ENCODE peak calls at places on chromosome 7, in four cellular contexts. One of them, this sample, is unnamed.

GRCh38 chr7:73433924-73434700 is 534 bp downstream of the FZD9 start:
- DNase-seq in adrenal gland: no peak
- DNase-seq in osteoblast: peak; percentile 82
- DNase-seq in mammary epithelial cell: no peak
- DNase-seq in this sample: no peak

GRCh38 chr7:100583132-100584045 is 2.5 kb downstream of the LRCH4 start:
- DNase-seq in adrenal gland: peak; percentile 48
- DNase-seq in osteoblast: peak; percentile 93
- DNase-seq in mammary epithelial cell: no peak
- DNase-seq in this sample: no peak

GRCh38 chr7:20514364-20514763 is 101.1 kb upstream of the ABCB5 start:
- DNase-seq in adrenal gland: peak; percentile 43
- DNase-seq in osteoblast: no peak
- DNase-seq in mammary epithelial cell: peak; percentile 88
- DNase-seq in this sample: peak; percentile 67

GRCh38 chr7:6121141-6121540 is 90.0 kb downstream of the ANKRD61 start:
- DNase-seq in adrenal gland: no peak
- DNase-seq in osteoblast: peak; percentile 55
- DNase-seq in mammary epithelial cell: peak; percentile 35
- DNase-seq in this sample: no peak

GRCh38 chr7:43108255-43109011 is 4.0 kb upstream of the HECW1 start:
- DNase-seq in adrenal gland: peak; percentile 72
- DNase-seq in osteoblast: peak; percentile 94
- DNase-seq in mammary epithelial cell: peak; percentile 50
- DNase-seq in this sample: no peak

GRCh38 chr7:104252409-104253134 is 44.8 kb upstream of the ORC5 start:
- DNase-seq in adrenal gland: no peak
- DNase-seq in osteoblast: no peak
- DNase-seq in mammary epithelial cell: peak; percentile 3
- DNase-seq in this sample: no peak

GRCh38 chr7:142088022-142088714 is 23.4 kb upstream of the MGAM2 start:
- DNase-seq in adrenal gland: no peak
- DNase-seq in osteoblast: no peak
- DNase-seq in mammary epithelial cell: no peak
- DNase-seq in this sample: no peak

GRCh38 chr7:143279186-143280098 is 5.3 kb upstream of the TMEM139 start:
- DNase-seq in adrenal gland: no peak
- DNase-seq in osteoblast: peak; percentile 80
- DNase-seq in mammary epithelial cell: peak; percentile 87
- DNase-seq in this sample: peak; percentile 67

GRCh38 chr7:151346180-151346769 is 4.7 kb downstream of the NUB1 start:
- DNase-seq in adrenal gland: no peak
- DNase-seq in osteoblast: no peak
- DNase-seq in mammary epithelial cell: no peak
- DNase-seq in this sample: no peak

GRCh38 chr7:46745700-46746090 is 824.6 kb upstream of the IGFBP3 start:
- DNase-seq in adrenal gland: no peak
- DNase-seq in osteoblast: no peak
- DNase-seq in mammary epithelial cell: no peak
- DNase-seq in this sample: no peak

GRCh38 chr7:75738604-75738974 is at the start of gene HIP1:
- DNase-seq in adrenal gland: no peak
- DNase-seq in osteoblast: no peak
- DNase-seq in mammary epithelial cell: no peak
- DNase-seq in this sample: no peak

GRCh38 chr7:85508642-85509429 is 322.0 kb upstream of the SEMA3D start:
- DNase-seq in adrenal gland: no peak
- DNase-seq in osteoblast: no peak
- DNase-seq in mammary epithelial cell: peak; percentile 67
- DNase-seq in this sample: peak; percentile 23

GRCh38 chr7:69373171-69374035 is 224.9 kb upstream of the AUTS2 start:
- DNase-seq in adrenal gland: no peak
- DNase-seq in osteoblast: no peak
- DNase-seq in mammary epithelial cell: no peak
- DNase-seq in this sample: no peak

GRCh38 chr7:18489624-18490023 is 5.9 kb upstream of the HDAC9 start:
- DNase-seq in adrenal gland: no peak
- DNase-seq in osteoblast: no peak
- DNase-seq in mammary epithelial cell: no peak
- DNase-seq in this sample: no peak

GRCh38 chr7:105990726-105991465 is 27.8 kb downstream of the CDHR3 start:
- DNase-seq in adrenal gland: no peak
- DNase-seq in osteoblast: no peak
- DNase-seq in mammary epithelial cell: no peak
- DNase-seq in this sample: no peak

GRCh38 chr7:117993377-117994003 is 120.2 kb upstream of the CTTNBP2 start:
- DNase-seq in adrenal gland: no peak
- DNase-seq in osteoblast: no peak
- DNase-seq in mammary epithelial cell: peak; percentile 46
- DNase-seq in this sample: no peak

GRCh38 chr7:141549582-141549981 is 1.6 kb upstream of the AGK start:
- DNase-seq in adrenal gland: no peak
- DNase-seq in osteoblast: no peak
- DNase-seq in mammary epithelial cell: no peak
- DNase-seq in this sample: no peak

GRCh38 chr7:149762610-149763009 is 10.8 kb downstream of the ZNF467 start:
- DNase-seq in adrenal gland: no peak
- DNase-seq in osteoblast: peak; percentile 65
- DNase-seq in mammary epithelial cell: no peak
- DNase-seq in this sample: no peak

GRCh38 chr7:50555594-50556140 is 9.5 kb downstream of the DDC start:
- DNase-seq in adrenal gland: no peak
- DNase-seq in osteoblast: no peak
- DNase-seq in mammary epithelial cell: no peak
- DNase-seq in this sample: no peak

GRCh38 chr7:81430150-81430549 is 339.7 kb downstream of the HGF start:
- DNase-seq in adrenal gland: no peak
- DNase-seq in osteoblast: peak; percentile 62
- DNase-seq in mammary epithelial cell: no peak
- DNase-seq in this sample: no peak

GRCh38 chr7:113710310-113711106 is 208.3 kb downstream of the PPP1R3A start:
- DNase-seq in adrenal gland: peak; percentile 51
- DNase-seq in osteoblast: no peak
- DNase-seq in mammary epithelial cell: peak; percentile 72
- DNase-seq in this sample: peak; percentile 48

GRCh38 chr7:141979611-141980010 is 6.0 kb upstream of the TAS2R38 start:
- DNase-seq in adrenal gland: no peak
- DNase-seq in osteoblast: no peak
- DNase-seq in mammary epithelial cell: no peak
- DNase-seq in this sample: no peak

GRCh38 chr7:101581891-101582290 is 47.2 kb downstream of the MYL10 start:
- DNase-seq in adrenal gland: no peak
- DNase-seq in osteoblast: no peak
- DNase-seq in mammary epithelial cell: no peak
- DNase-seq in this sample: no peak

DNA sequence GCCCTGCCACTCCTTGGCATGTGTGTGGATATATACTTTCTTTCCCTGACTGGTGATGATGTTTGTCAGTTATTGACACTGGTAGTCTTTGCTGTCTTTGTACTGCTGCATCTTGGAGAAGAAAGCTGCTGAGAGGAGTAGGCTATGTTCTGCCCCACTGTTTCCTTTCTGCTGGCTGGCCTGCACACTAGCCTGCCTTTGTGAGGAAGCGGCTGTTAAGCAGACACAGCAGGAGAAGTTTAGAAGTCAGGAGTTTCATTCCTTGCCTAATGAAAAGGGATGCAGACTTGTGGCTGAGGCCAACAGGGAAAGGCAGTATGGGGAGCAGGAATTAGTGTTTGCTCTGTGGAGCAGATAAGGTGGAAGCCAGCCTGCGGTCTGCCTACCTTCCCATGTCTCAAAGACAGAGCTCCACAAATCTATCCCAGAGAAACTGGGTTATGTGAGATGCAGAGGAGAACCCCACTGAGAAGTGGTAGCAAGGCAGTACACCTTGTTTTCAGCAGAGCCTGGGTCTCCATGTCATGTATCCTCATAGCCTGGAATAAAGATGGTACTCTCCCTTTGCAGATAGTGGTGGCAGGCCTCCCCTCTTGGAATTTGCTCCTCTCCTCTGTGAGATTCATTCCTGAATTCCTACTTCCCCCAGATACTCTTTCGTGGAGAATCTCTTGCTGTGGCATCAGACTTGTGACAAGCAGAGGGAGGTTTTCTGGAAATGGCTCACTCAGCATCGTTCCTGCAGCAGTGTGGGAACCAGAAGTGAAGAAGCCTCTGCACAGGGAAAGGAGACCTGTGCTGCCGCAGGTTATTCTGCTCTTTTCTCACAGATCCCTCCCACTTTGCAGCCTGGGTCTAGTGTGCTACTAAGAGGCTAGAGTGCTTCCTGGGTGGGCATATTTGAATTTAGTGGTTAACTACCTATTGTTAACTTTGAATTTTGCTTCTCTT is 130.2 kb downstream of the LRRC4 start:
- DNase-seq in adrenal gland: no peak
- DNase-seq in osteoblast: no peak
- DNase-seq in mammary epithelial cell: no peak
- DNase-seq in this sample: no peak
- H3K4me3 ChIP-seq in adrenal gland: no peak overlapping the region
- H3K4me3 ChIP-seq in osteoblast: no peak overlapping the region
- H3K4me3 ChIP-seq in mammary epithelial cell: no peak overlapping the region
- H3K4me3 ChIP-seq in this sample: no peak overlapping the region

GRCh38 chr7:3494890-3495289 is 193.8 kb downstream of the SDK1 start:
- DNase-seq in adrenal gland: no peak
- DNase-seq in osteoblast: no peak
- DNase-seq in mammary epithelial cell: no peak
- DNase-seq in this sample: no peak
- H3K27me3 ChIP-seq in adrenal gland: no peaks in the 10 kb centered on the region
- H3K27me3 ChIP-seq in osteoblast: no peaks in the 10 kb centered on the region
- H3K27me3 ChIP-seq in mammary epithelial cell: no peaks in the 10 kb centered on the region
- H3K27me3 ChIP-seq in this sample: no peaks in the 10 kb centered on the region

DNA sequence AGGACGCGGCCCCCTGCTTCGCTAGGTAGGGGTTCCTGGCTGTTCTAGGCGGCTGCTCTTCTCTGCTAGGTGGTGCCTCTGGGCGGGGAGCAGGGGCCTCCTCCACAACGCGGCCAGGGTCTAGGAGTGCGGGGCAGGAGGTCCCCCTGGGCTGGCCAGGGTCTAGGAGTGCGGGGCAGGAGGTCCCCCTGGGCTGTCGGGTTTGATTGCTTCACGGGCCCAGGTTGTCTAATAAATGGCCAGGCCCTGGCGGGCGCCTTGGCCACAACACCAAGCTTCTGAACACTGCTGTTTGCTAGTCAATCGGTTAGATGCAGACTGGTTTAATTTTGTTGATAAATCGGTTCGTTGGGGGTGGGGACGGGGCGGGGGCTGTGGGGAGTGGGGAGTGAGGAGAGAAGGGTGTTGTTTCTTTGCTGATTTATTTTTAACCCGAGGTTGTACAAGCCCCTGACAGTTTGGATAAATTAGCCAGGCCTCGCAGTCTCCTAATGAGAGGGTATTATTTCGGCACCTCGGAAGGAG is 7.7 kb downstream of the UNCX start:
- DNase-seq in adrenal gland: no peak
- DNase-seq in osteoblast: no peak
- DNase-seq in mammary epithelial cell: no peak
- DNase-seq in this sample: no peak
- TF ChIP-seq CTCF in adrenal gland: no peak
- TF ChIP-seq CTCF in osteoblast: no peak
- TF ChIP-seq CTCF in mammary epithelial cell: no peak
- TF ChIP-seq CTCF in this sample: no peak

GRCh38 chr7:157279973-157280841 is 56.6 kb upstream of the DNAJB6 start:
- DNase-seq in adrenal gland: no peak
- DNase-seq in osteoblast: peak; percentile 74
- DNase-seq in mammary epithelial cell: no peak
- DNase-seq in this sample: no peak

GRCh38 chr7:157278791-157279678 is 57.8 kb upstream of the DNAJB6 start:
- DNase-seq in adrenal gland: no peak
- DNase-seq in osteoblast: peak; percentile 94
- DNase-seq in mammary epithelial cell: no peak
- DNase-seq in this sample: no peak

GRCh38 chr7:157278167-157278790 is 58.5 kb upstream of the DNAJB6 start:
- DNase-seq in adrenal gland: no peak
- DNase-seq in osteoblast: peak; percentile 81
- DNase-seq in mammary epithelial cell: no peak
- DNase-seq in this sample: no peak

GRCh38 chr7:157281221-157281998 is 55.4 kb upstream of the DNAJB6 start:
- DNase-seq in adrenal gland: no peak
- DNase-seq in osteoblast: peak; percentile 85
- DNase-seq in mammary epithelial cell: no peak
- DNase-seq in this sample: no peak

DNA sequence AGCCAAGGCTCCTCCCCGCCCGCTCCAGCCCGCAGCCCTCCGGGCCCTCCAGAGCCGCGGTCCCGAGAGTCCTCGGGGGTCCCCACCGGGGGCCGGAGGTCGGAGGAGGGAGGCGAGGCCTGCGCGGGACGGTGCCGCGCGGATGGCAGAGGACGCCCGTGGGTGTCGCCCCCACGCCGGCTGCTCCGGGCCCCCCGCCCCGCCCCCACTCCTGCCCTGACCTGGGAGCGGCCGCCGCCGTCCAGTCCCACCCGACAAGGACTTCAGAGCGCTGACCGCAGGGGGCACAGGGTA is 57.2 kb upstream of the DNAJB6 start:
- DNase-seq in adrenal gland: no peak
- DNase-seq in osteoblast: no peak
- DNase-seq in mammary epithelial cell: no peak
- DNase-seq in this sample: no peak
- H3K4me3 ChIP-seq in adrenal gland: no peak overlapping the region
- H3K4me3 ChIP-seq in osteoblast: peak overlapping the region; percentile 71
- H3K4me3 ChIP-seq in mammary epithelial cell: no peak overlapping the region
- H3K4me3 ChIP-seq in this sample: peak overlapping the region; percentile 43

GRCh38 chr7:27198138-27198841 is 1.6 kb downstream of the HOXA13 start:
- DNase-seq in adrenal gland: no peak
- DNase-seq in osteoblast: no peak
- DNase-seq in mammary epithelial cell: no peak
- DNase-seq in this sample: no peak

GRCh38 chr7:27198871-27199801 is 755 bp downstream of the HOXA13 start:
- DNase-seq in adrenal gland: peak; percentile 20
- DNase-seq in osteoblast: peak; percentile 91
- DNase-seq in mammary epithelial cell: peak; percentile 24
- DNase-seq in this sample: no peak

GRCh38 chr7:27201231-27202017 is 1.5 kb upstream of the HOXA13 start:
- DNase-seq in adrenal gland: no peak
- DNase-seq in osteoblast: peak; percentile 69
- DNase-seq in mammary epithelial cell: no peak
- DNase-seq in this sample: no peak

GRCh38 chr7:27200761-27201230 is 905 bp upstream of the HOXA13 start:
- DNase-seq in adrenal gland: peak; percentile 11
- DNase-seq in osteoblast: no peak
- DNase-seq in mammary epithelial cell: peak; percentile 10
- DNase-seq in this sample: no peak

GRCh38 chr7:27199820-27200760 is at the start of gene HOXA13:
- DNase-seq in adrenal gland: peak; percentile 36
- DNase-seq in osteoblast: peak; percentile 95
- DNase-seq in mammary epithelial cell: peak; percentile 24
- DNase-seq in this sample: no peak
- H3K27me3 ChIP-seq in adrenal gland: peaks cover 94% of the 10 kb centered on the region
- H3K27me3 ChIP-seq in osteoblast: peaks cover 17% of the 10 kb centered on the region
- H3K27me3 ChIP-seq in mammary epithelial cell: peaks cover 73% of the 10 kb centered on the region
- H3K27me3 ChIP-seq in this sample: peaks cover 75% of the 10 kb centered on the region

GRCh38 chr7:12754179-12754578 is 66.7 kb downstream of the ARL4A start:
- DNase-seq in adrenal gland: no peak
- DNase-seq in osteoblast: no peak
- DNase-seq in mammary epithelial cell: no peak
- DNase-seq in this sample: no peak
- TF ChIP-seq CTCF in adrenal gland: no peak
- TF ChIP-seq CTCF in osteoblast: no peak
- TF ChIP-seq CTCF in mammary epithelial cell: no peak
- TF ChIP-seq CTCF in this sample: no peak

GRCh38 chr7:148340438-148340837 is 250.1 kb upstream of the C7orf33 start:
- DNase-seq in adrenal gland: no peak
- DNase-seq in osteoblast: no peak
- DNase-seq in mammary epithelial cell: no peak
- DNase-seq in this sample: no peak
- H3K4me3 ChIP-seq in adrenal gland: no peak overlapping the region
- H3K4me3 ChIP-seq in osteoblast: no peak overlapping the region
- H3K4me3 ChIP-seq in mammary epithelial cell: no peak overlapping the region
- H3K4me3 ChIP-seq in this sample: no peak overlapping the region

GRCh38 chr7:130258494-130259078 is 8.1 kb upstream of the CPA2 start:
- DNase-seq in adrenal gland: no peak
- DNase-seq in osteoblast: no peak
- DNase-seq in mammary epithelial cell: no peak
- DNase-seq in this sample: no peak
- H3K27me3 ChIP-seq in adrenal gland: no peaks in the 10 kb centered on the region
- H3K27me3 ChIP-seq in osteoblast: no peaks in the 10 kb centered on the region
- H3K27me3 ChIP-seq in mammary epithelial cell: no peaks in the 10 kb centered on the region
- H3K27me3 ChIP-seq in this sample: no peaks in the 10 kb centered on the region